ENCODE peak calls at places on chromosomes 12 and 14, in nine cellular contexts. One of them, this sample, is unnamed.
A peak's percentile ranks its signal among the peaks of the same experiment; 100 is the strongest.

GRCh38 chr14:94120667-94121335 is 8.6 kb downstream of the IFI27L2 start:
- DNase-seq in HuH-7.5: no peak
- DNase-seq in stimulated activated CD4-positive, alpha-beta T cell treated with anti-CD3 and anti-CD28 coated beads, Interleukin-4, amount 100 ng/mL, for 24 hours: no peak
- DNase-seq in T-cell: no peak
- DNase-seq in ELF-1: no peak
- DNase-seq in dermis blood vessel endothelial cell: no peak
- DNase-seq in GM23248: peak; percentile 86
- DNase-seq in foreskin fibroblast: peak; percentile 91
- DNase-seq in HT1080: peak; percentile 52
- DNase-seq in this sample: no peak

GRCh38 chr12:5295151-5295550 is 136.8 kb upstream of the NTF3 start:
- DNase-seq in HuH-7.5: no peak
- DNase-seq in stimulated activated CD4-positive, alpha-beta T cell treated with anti-CD3 and anti-CD28 coated beads, Interleukin-4, amount 100 ng/mL, for 24 hours: no peak
- DNase-seq in T-cell: no peak
- DNase-seq in ELF-1: no peak
- DNase-seq in dermis blood vessel endothelial cell: no peak
- DNase-seq in GM23248: peak; percentile 62
- DNase-seq in foreskin fibroblast: peak; percentile 27
- DNase-seq in HT1080: no peak
- DNase-seq in this sample: peak; percentile 25

GRCh38 chr14:103315368-103315911 is 18.6 kb upstream of the EIF5 start:
- DNase-seq in HuH-7.5: no peak
- DNase-seq in stimulated activated CD4-positive, alpha-beta T cell treated with anti-CD3 and anti-CD28 coated beads, Interleukin-4, amount 100 ng/mL, for 24 hours: no peak
- DNase-seq in T-cell: no peak
- DNase-seq in ELF-1: no peak
- DNase-seq in dermis blood vessel endothelial cell: peak; percentile 75
- DNase-seq in GM23248: peak; percentile 92
- DNase-seq in foreskin fibroblast: peak; percentile 64
- DNase-seq in HT1080: no peak
- DNase-seq in this sample: peak; percentile 17

GRCh38 chr12:39538679-39539104 is 80.9 kb downstream of the ABCD2 start:
- DNase-seq in HuH-7.5: no peak
- DNase-seq in stimulated activated CD4-positive, alpha-beta T cell treated with anti-CD3 and anti-CD28 coated beads, Interleukin-4, amount 100 ng/mL, for 24 hours: no peak
- DNase-seq in T-cell: no peak
- DNase-seq in ELF-1: peak; percentile 6
- DNase-seq in dermis blood vessel endothelial cell: no peak
- DNase-seq in GM23248: no peak
- DNase-seq in foreskin fibroblast: no peak
- DNase-seq in HT1080: no peak
- DNase-seq in this sample: no peak

GRCh38 chr12:2959194-2959507 is at the start of gene TEAD4:
- DNase-seq in HuH-7.5: peak; percentile 97
- DNase-seq in stimulated activated CD4-positive, alpha-beta T cell treated with anti-CD3 and anti-CD28 coated beads, Interleukin-4, amount 100 ng/mL, for 24 hours: no peak
- DNase-seq in T-cell: no peak
- DNase-seq in ELF-1: peak; percentile 86
- DNase-seq in dermis blood vessel endothelial cell: peak; percentile 76
- DNase-seq in GM23248: peak; percentile 88
- DNase-seq in foreskin fibroblast: peak; percentile 91
- DNase-seq in HT1080: peak; percentile 69
- DNase-seq in this sample: peak; percentile 97

GRCh38 chr12:64673490-64674169 is 63.3 kb downstream of the RASSF3 start:
- DNase-seq in HuH-7.5: no peak
- DNase-seq in stimulated activated CD4-positive, alpha-beta T cell treated with anti-CD3 and anti-CD28 coated beads, Interleukin-4, amount 100 ng/mL, for 24 hours: no peak
- DNase-seq in T-cell: no peak
- DNase-seq in ELF-1: no peak
- DNase-seq in dermis blood vessel endothelial cell: no peak
- DNase-seq in GM23248: no peak
- DNase-seq in foreskin fibroblast: no peak
- DNase-seq in HT1080: peak; percentile 38
- DNase-seq in this sample: no peak

GRCh38 chr12:11673666-11674464 is 24.4 kb downstream of the ETV6 start:
- DNase-seq in HuH-7.5: no peak
- DNase-seq in stimulated activated CD4-positive, alpha-beta T cell treated with anti-CD3 and anti-CD28 coated beads, Interleukin-4, amount 100 ng/mL, for 24 hours: no peak
- DNase-seq in T-cell: no peak
- DNase-seq in ELF-1: no peak
- DNase-seq in dermis blood vessel endothelial cell: peak; percentile 87
- DNase-seq in GM23248: peak; percentile 43
- DNase-seq in foreskin fibroblast: peak; percentile 11
- DNase-seq in HT1080: no peak
- DNase-seq in this sample: no peak

GRCh38 chr12:131274061-131274460 is 320.4 kb downstream of the ADGRD1 start:
- DNase-seq in HuH-7.5: no peak
- DNase-seq in stimulated activated CD4-positive, alpha-beta T cell treated with anti-CD3 and anti-CD28 coated beads, Interleukin-4, amount 100 ng/mL, for 24 hours: no peak
- DNase-seq in T-cell: no peak
- DNase-seq in ELF-1: no peak
- DNase-seq in dermis blood vessel endothelial cell: no peak
- DNase-seq in GM23248: no peak
- DNase-seq in foreskin fibroblast: no peak
- DNase-seq in HT1080: no peak
- DNase-seq in this sample: no peak

GRCh38 chr14:79896009-79896408 is 315.3 kb downstream of the DIO2 start:
- DNase-seq in HuH-7.5: no peak
- DNase-seq in stimulated activated CD4-positive, alpha-beta T cell treated with anti-CD3 and anti-CD28 coated beads, Interleukin-4, amount 100 ng/mL, for 24 hours: no peak
- DNase-seq in T-cell: no peak
- DNase-seq in ELF-1: no peak
- DNase-seq in dermis blood vessel endothelial cell: no peak
- DNase-seq in GM23248: no peak
- DNase-seq in foreskin fibroblast: peak; percentile 27
- DNase-seq in HT1080: no peak
- DNase-seq in this sample: peak; percentile 51

GRCh38 chr12:80504389-80505153 is 60.5 kb downstream of the PTPRQ start:
- DNase-seq in HuH-7.5: no peak
- DNase-seq in stimulated activated CD4-positive, alpha-beta T cell treated with anti-CD3 and anti-CD28 coated beads, Interleukin-4, amount 100 ng/mL, for 24 hours: no peak
- DNase-seq in T-cell: no peak
- DNase-seq in ELF-1: no peak
- DNase-seq in dermis blood vessel endothelial cell: no peak
- DNase-seq in GM23248: no peak
- DNase-seq in foreskin fibroblast: peak; percentile 58
- DNase-seq in HT1080: peak; percentile 4
- DNase-seq in this sample: no peak

GRCh38 chr12:89067436-89067835 is 284.9 kb downstream of the DUSP6 start:
- DNase-seq in HuH-7.5: no peak
- DNase-seq in stimulated activated CD4-positive, alpha-beta T cell treated with anti-CD3 and anti-CD28 coated beads, Interleukin-4, amount 100 ng/mL, for 24 hours: no peak
- DNase-seq in T-cell: no peak
- DNase-seq in ELF-1: no peak
- DNase-seq in dermis blood vessel endothelial cell: no peak
- DNase-seq in GM23248: peak; percentile 93
- DNase-seq in foreskin fibroblast: peak; percentile 94
- DNase-seq in HT1080: peak; percentile 98
- DNase-seq in this sample: peak; percentile 61

GRCh38 chr12:95922231-95922630 is 20.2 kb downstream of the CCDC38 start:
- DNase-seq in HuH-7.5: no peak
- DNase-seq in stimulated activated CD4-positive, alpha-beta T cell treated with anti-CD3 and anti-CD28 coated beads, Interleukin-4, amount 100 ng/mL, for 24 hours: no peak
- DNase-seq in T-cell: no peak
- DNase-seq in ELF-1: no peak
- DNase-seq in dermis blood vessel endothelial cell: peak; percentile 4
- DNase-seq in GM23248: peak; percentile 89
- DNase-seq in foreskin fibroblast: peak; percentile 68
- DNase-seq in HT1080: peak; percentile 20
- DNase-seq in this sample: no peak

GRCh38 chr12:62832528-62832927 is 102.4 kb downstream of the PPM1H start:
- DNase-seq in HuH-7.5: no peak
- DNase-seq in stimulated activated CD4-positive, alpha-beta T cell treated with anti-CD3 and anti-CD28 coated beads, Interleukin-4, amount 100 ng/mL, for 24 hours: no peak
- DNase-seq in T-cell: no peak
- DNase-seq in ELF-1: no peak
- DNase-seq in dermis blood vessel endothelial cell: no peak
- DNase-seq in GM23248: no peak
- DNase-seq in foreskin fibroblast: no peak
- DNase-seq in HT1080: no peak
- DNase-seq in this sample: no peak

GRCh38 chr12:108567974-108568652 is 5.7 kb downstream of the ISCU start:
- DNase-seq in HuH-7.5: no peak
- DNase-seq in stimulated activated CD4-positive, alpha-beta T cell treated with anti-CD3 and anti-CD28 coated beads, Interleukin-4, amount 100 ng/mL, for 24 hours: no peak
- DNase-seq in T-cell: no peak
- DNase-seq in ELF-1: no peak
- DNase-seq in dermis blood vessel endothelial cell: peak; percentile 47
- DNase-seq in GM23248: no peak
- DNase-seq in foreskin fibroblast: no peak
- DNase-seq in HT1080: no peak
- DNase-seq in this sample: no peak

GRCh38 chr12:75170786-75171185 is 38.9 kb downstream of the KCNC2 start:
- DNase-seq in HuH-7.5: no peak
- DNase-seq in stimulated activated CD4-positive, alpha-beta T cell treated with anti-CD3 and anti-CD28 coated beads, Interleukin-4, amount 100 ng/mL, for 24 hours: no peak
- DNase-seq in T-cell: no peak
- DNase-seq in ELF-1: no peak
- DNase-seq in dermis blood vessel endothelial cell: no peak
- DNase-seq in GM23248: no peak
- DNase-seq in foreskin fibroblast: peak; percentile 24
- DNase-seq in HT1080: no peak
- DNase-seq in this sample: no peak

GRCh38 chr12:80847575-80847974 is 90.2 kb downstream of the LIN7A start:
- DNase-seq in HuH-7.5: no peak
- DNase-seq in stimulated activated CD4-positive, alpha-beta T cell treated with anti-CD3 and anti-CD28 coated beads, Interleukin-4, amount 100 ng/mL, for 24 hours: no peak
- DNase-seq in T-cell: no peak
- DNase-seq in ELF-1: no peak
- DNase-seq in dermis blood vessel endothelial cell: no peak
- DNase-seq in GM23248: no peak
- DNase-seq in foreskin fibroblast: no peak
- DNase-seq in HT1080: no peak
- DNase-seq in this sample: no peak

GRCh38 chr14:53924754-53925153 is 31.9 kb downstream of the BMP4 start:
- DNase-seq in HuH-7.5: no peak
- DNase-seq in stimulated activated CD4-positive, alpha-beta T cell treated with anti-CD3 and anti-CD28 coated beads, Interleukin-4, amount 100 ng/mL, for 24 hours: no peak
- DNase-seq in T-cell: no peak
- DNase-seq in ELF-1: no peak
- DNase-seq in dermis blood vessel endothelial cell: peak; percentile 82
- DNase-seq in GM23248: peak; percentile 22
- DNase-seq in foreskin fibroblast: peak; percentile 90
- DNase-seq in HT1080: peak; percentile 88
- DNase-seq in this sample: peak; percentile 8

GRCh38 chr12:12029653-12030052 is 41.1 kb upstream of the BCL2L14 start:
- DNase-seq in HuH-7.5: no peak
- DNase-seq in stimulated activated CD4-positive, alpha-beta T cell treated with anti-CD3 and anti-CD28 coated beads, Interleukin-4, amount 100 ng/mL, for 24 hours: no peak
- DNase-seq in T-cell: no peak
- DNase-seq in ELF-1: no peak
- DNase-seq in dermis blood vessel endothelial cell: no peak
- DNase-seq in GM23248: no peak
- DNase-seq in foreskin fibroblast: no peak
- DNase-seq in HT1080: no peak
- DNase-seq in this sample: no peak

GRCh38 chr12:14408208-14408607 is 42.7 kb downstream of the ATF7IP start:
- DNase-seq in HuH-7.5: no peak
- DNase-seq in stimulated activated CD4-positive, alpha-beta T cell treated with anti-CD3 and anti-CD28 coated beads, Interleukin-4, amount 100 ng/mL, for 24 hours: no peak
- DNase-seq in T-cell: no peak
- DNase-seq in ELF-1: no peak
- DNase-seq in dermis blood vessel endothelial cell: peak; percentile 37
- DNase-seq in GM23248: peak; percentile 48
- DNase-seq in foreskin fibroblast: peak; percentile 16
- DNase-seq in HT1080: peak; percentile 2
- DNase-seq in this sample: peak; percentile 8

GRCh38 chr14:87643005-87643404 is 350.0 kb downstream of the GALC start:
- DNase-seq in HuH-7.5: no peak
- DNase-seq in stimulated activated CD4-positive, alpha-beta T cell treated with anti-CD3 and anti-CD28 coated beads, Interleukin-4, amount 100 ng/mL, for 24 hours: no peak
- DNase-seq in T-cell: no peak
- DNase-seq in ELF-1: no peak
- DNase-seq in dermis blood vessel endothelial cell: no peak
- DNase-seq in GM23248: peak; percentile 10
- DNase-seq in foreskin fibroblast: peak; percentile 30
- DNase-seq in HT1080: no peak
- DNase-seq in this sample: no peak

GRCh38 chr14:68677901-68678300 is 115.0 kb downstream of the ZFP36L1 start:
- DNase-seq in HuH-7.5: no peak
- DNase-seq in stimulated activated CD4-positive, alpha-beta T cell treated with anti-CD3 and anti-CD28 coated beads, Interleukin-4, amount 100 ng/mL, for 24 hours: no peak
- DNase-seq in T-cell: no peak
- DNase-seq in ELF-1: no peak
- DNase-seq in dermis blood vessel endothelial cell: no peak
- DNase-seq in GM23248: no peak
- DNase-seq in foreskin fibroblast: no peak
- DNase-seq in HT1080: no peak
- DNase-seq in this sample: no peak